ENCODE peak calls at places on chromosomes 7 and 10, in ten cellular contexts. V is activated T-cell treated with anti-CD3 and anti-CD28 coated beads for 1 hour, B is EH, Z is Karpas-422, A is RWPE1, S is NCI-H2081, T is HFFc6, G is NCI-H146, L is left ventricle myocardium inferior, W is GM19239. D is an unnamed sample.

GRCh38 chr7:69633122-69633892 is 35.0 kb downstream of the AUTS2 start:
- DNase-seq in V (no peak), B (no peak), Z (no peak), A (no peak), S (no peak), T (no peak), G (no peak), L (no peak), W (no peak), D (no peak)

GRCh38 chr7:106217089-106217542 is 67.7 kb downstream of the NAMPT start:
- DNase-seq in V (no peak), B (peak; percentile 77), Z (no peak), A (peak; percentile 45), S (peak; percentile 13), T (peak; percentile 34), G (peak; percentile 24), L (peak; percentile 71), W (no peak), D (no peak)

GRCh38 chr10:60868946-60869345 is 75.0 kb downstream of the RHOBTB1 start:
- DNase-seq in V (no peak), B (no peak), Z (no peak), A (no peak), S (no peak), T (no peak), G (no peak), L (no peak), W (no peak), D (no peak)

GRCh38 chr10:42734537-42734936 is 48.1 kb upstream of the BMS1 start:
- DNase-seq in V (no peak), B (peak; percentile 4), Z (no peak), A (no peak), S (no peak), T (no peak), G (no peak), L (no peak), W (no peak), D (no peak)

GRCh38 chr10:62805139-62806092 is 896 bp downstream of the ADO start:
- DNase-seq in V (no peak), B (peak; percentile 74), Z (peak; percentile 81), A (peak; percentile 42), S (peak; percentile 38), T (peak; percentile 43), G (peak; percentile 71), L (no peak), W (peak; percentile 30), D (no peak)

GRCh38 chr7:43135129-43135528 is 22.7 kb downstream of the HECW1 start:
- DNase-seq in V (no peak), B (peak; percentile 25), Z (no peak), A (peak; percentile 81), S (no peak), T (no peak), G (no peak), L (no peak), W (no peak), D (no peak)

GRCh38 chr7:101859411-101860106 is 42.1 kb downstream of the CUX1 start:
- DNase-seq in V (no peak), B (peak; percentile 9), Z (peak; percentile 71), A (no peak), S (no peak), T (no peak), G (no peak), L (no peak), W (no peak), D (no peak)

GRCh38 chr7:112266595-112267270 is 60.2 kb downstream of the ZNF277 start:
- DNase-seq in V (no peak), B (peak; percentile 56), Z (no peak), A (peak; percentile 25), S (no peak), T (peak; percentile 50), G (no peak), L (no peak), W (no peak), D (no peak)

GRCh38 chr10:120474956-120475355 is 17.9 kb downstream of the PLPP4 start:
- DNase-seq in V (no peak), B (no peak), Z (no peak), A (no peak), S (no peak), T (no peak), G (no peak), L (no peak), W (no peak), D (no peak)

GRCh38 chr10:113108180-113108835 is 158.3 kb downstream of the TCF7L2 start:
- DNase-seq in V (peak; percentile 3), B (no peak), Z (peak; percentile 61), A (no peak), S (no peak), T (no peak), G (peak; percentile 74), L (no peak), W (no peak), D (peak; percentile 10)

GRCh38 chr7:14021069-14021468 is 31.6 kb upstream of the ETV1 start:
- DNase-seq in V (no peak), B (no peak), Z (no peak), A (peak; percentile 32), S (no peak), T (no peak), G (no peak), L (no peak), W (no peak), D (no peak)

GRCh38 chr10:129825772-129826171 is 138.3 kb downstream of the EBF3 start:
- DNase-seq in V (no peak), B (no peak), Z (no peak), A (no peak), S (no peak), T (no peak), G (no peak), L (no peak), W (no peak), D (no peak)

GRCh38 chr10:843703-844102 is 87.8 kb downstream of the LARP4B start:
- DNase-seq in V (no peak), B (peak; percentile 21), Z (no peak), A (no peak), S (no peak), T (no peak), G (no peak), L (no peak), W (no peak), D (no peak)

GRCh38 chr10:88150338-88150737 is 286.9 kb downstream of the PTEN start:
- DNase-seq in V (no peak), B (peak; percentile 86), Z (no peak), A (peak; percentile 74), S (no peak), T (peak; percentile 90), G (no peak), L (no peak), W (no peak), D (no peak)

GRCh38 chr7:94223375-94224084 is 171.2 kb upstream of the COL1A2 start:
- DNase-seq in V (no peak), B (peak; percentile 66), Z (no peak), A (peak; percentile 27), S (peak; percentile 94), T (peak; percentile 50), G (peak; percentile 72), L (no peak), W (no peak), D (no peak)

GRCh38 chr7:44172352-44172751 is 16.9 kb downstream of the GCK start:
- DNase-seq in V (no peak), B (no peak), Z (no peak), A (no peak), S (no peak), T (no peak), G (no peak), L (no peak), W (no peak), D (no peak)

GRCh38 chr10:43444897-43445466 is 8.1 kb downstream of the ZNF487 start:
- DNase-seq in V (no peak), B (no peak), Z (no peak), A (no peak), S (no peak), T (no peak), G (no peak), L (no peak), W (no peak), D (no peak)